ENCODE peak calls at places on chromosomes 3 and 15, in four cellular contexts. X is astrocyte, N is fibroblast of lung, B is H1. P is an unnamed sample.

GRCh38 chr3:188750625-188751024 is 421.1 kb upstream of the TPRG1 start:
- DNase-seq in B (no peak), X (no peak), N (no peak), P (no peak)

GRCh38 chr3:9820944-9821343 is 10.9 kb downstream of the TTLL3 start:
- DNase-seq in N (peak; percentile 40), B (no peak), X (no peak), P (no peak)

GRCh38 chr3:126259411-126260391 is 79.3 kb upstream of the ALDH1L1 start:
- DNase-seq in X (no peak), B (peak; percentile 76), N (peak; percentile 41), P (no peak)

GRCh38 chr15:90347666-90348065 is 4.4 kb upstream of the ZNF774 start:
- DNase-seq in X (no peak), N (no peak), B (no peak), P (no peak)

GRCh38 chr3:18445421-18446066 is 20.4 kb upstream of the SATB1 start:
- DNase-seq in N (no peak), X (no peak), B (no peak), P (no peak)

GRCh38 chr3:64229903-64230302 is 4.6 kb upstream of the PRICKLE2 start:
- DNase-seq in X (peak; percentile 74), B (no peak), N (no peak), P (no peak)

GRCh38 chr3:33577588-33577987 is 137.4 kb upstream of the UBP1 start:
- DNase-seq in B (no peak), X (no peak), N (no peak), P (no peak)

GRCh38 chr3:373193-373784 is 176.7 kb downstream of the CHL1 start:
- DNase-seq in X (no peak), B (no peak), N (no peak), P (peak; percentile 31)

GRCh38 chr15:99085413-99086326 is 19.2 kb upstream of the SYNM start:
- DNase-seq in B (no peak), X (peak; percentile 87), N (peak; percentile 74), P (peak; percentile 62)

GRCh38 chr3:37689645-37690356 is 171.9 kb upstream of the CTDSPL start:
- DNase-seq in N (no peak), B (no peak), X (no peak), P (no peak)

GRCh38 chr3:115725800-115726199 is 102.5 kb downstream of the GAP43 start:
- DNase-seq in B (no peak), X (no peak), N (no peak), P (no peak)

GRCh38 chr3:184751204-184751809 is 39.4 kb upstream of the MAGEF1 start:
- DNase-seq in N (no peak), X (no peak), B (no peak), P (no peak)

GRCh38 chr3:133413166-133414020 is 13.5 kb downstream of the BFSP2 start:
- DNase-seq in X (no peak), N (peak; percentile 61), B (no peak), P (peak; percentile 17)

GRCh38 chr3:119184808-119185690 is 11.7 kb downstream of the UPK1B start:
- DNase-seq in B (no peak), N (no peak), X (peak; percentile 92), P (no peak)

GRCh38 chr15:88152672-88153071 is 103.9 kb downstream of the NTRK3 start:
- DNase-seq in B (no peak), X (no peak), N (no peak), P (no peak)

GRCh38 chr3:120567370-120568197 is 28.6 kb upstream of the NDUFB4 start:
- DNase-seq in B (no peak), X (peak; percentile 65), N (peak; percentile 52), P (no peak)

GRCh38 chr3:78139166-78139565 is 1099.3 kb downstream of the ROBO2 start:
- DNase-seq in N (peak; percentile 59), X (peak; percentile 86), B (no peak), P (no peak)

GRCh38 chr3:53264718-53265117 is 8.9 kb upstream of the TKT start:
- DNase-seq in B (no peak), X (no peak), N (no peak), P (no peak)

GRCh38 chr3:53161820-53162671 is 1.0 kb downstream of the PRKCD start:
- DNase-seq in X (no peak), B (no peak), N (no peak), P (no peak)

GRCh38 chr3:49721861-49722781 is 1.6 kb downstream of the GMPPB start:
- DNase-seq in B (no peak), X (no peak), N (no peak), P (no peak)

GRCh38 chr3:49723631-49724551 is at the start of gene GMPPB:
- DNase-seq in N (peak; percentile 96), B (peak; percentile 97), X (peak; percentile 88), P (peak; percentile 97)

GRCh38 chr3:49724586-49724985 is 835 bp upstream of the GMPPB start:
- DNase-seq in X (no peak), N (no peak), B (peak; percentile 50), P (no peak)

GRCh38 chr3:49722896-49723295 is 855 bp downstream of the GMPPB start:
- DNase-seq in N (no peak), X (no peak), B (peak; percentile 41), P (no peak)

GRCh38 chr3:49723301-49723630 is 485 bp downstream of the GMPPB start:
- DNase-seq in B (no peak), N (peak; percentile 21), X (peak; percentile 29), P (peak; percentile 31)
- H3K36me3 ChIP-seq in B (peaks cover 20% of the 10 kb centered on the region), N (peaks cover 34% of the 10 kb centered on the region), X (peaks cover 13% of the 10 kb centered on the region), P (peaks cover 3% of the 10 kb centered on the region)

DNA sequence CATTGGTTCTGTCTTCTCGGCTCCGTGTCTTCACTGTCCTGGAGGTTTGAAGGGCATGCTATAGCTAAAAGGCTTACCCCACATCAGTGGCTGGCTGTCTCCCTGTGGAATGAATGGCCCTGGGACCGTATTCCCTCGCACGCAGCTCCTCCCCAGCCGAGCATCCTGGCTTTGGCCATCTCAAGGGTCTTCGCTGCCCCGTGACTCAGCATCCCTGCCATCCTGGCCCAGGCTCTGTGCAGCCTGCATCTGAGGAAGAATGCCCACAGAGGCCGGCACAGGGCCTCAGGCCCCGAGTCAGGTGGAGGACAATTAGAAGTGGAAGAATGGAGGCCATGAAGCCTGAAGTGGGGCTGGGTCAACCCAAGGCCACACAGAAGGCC is 11.0 kb downstream of the LOXL1 start:
- DNase-seq in N (no peak), X (no peak), B (no peak), P (no peak)
- H3K4me3 ChIP-seq in N (no peak overlapping the region), X (no peak overlapping the region), B (no peak overlapping the region), P (no peak overlapping the region)

GRCh38 chr15:45110256-45110820 is 3.6 kb downstream of the DUOX2 start:
- DNase-seq in B (no peak), X (no peak), N (no peak), P (no peak)

GRCh38 chr15:45102226-45102625 is 11.7 kb downstream of the DUOX2 start:
- DNase-seq in X (no peak), B (no peak), N (no peak), P (no peak)

GRCh38 chr15:45107941-45108630 is 5.9 kb downstream of the DUOX2 start:
- DNase-seq in N (no peak), X (no peak), B (no peak), P (no peak)

GRCh38 chr15:45105586-45105985 is 8.4 kb downstream of the DUOX2 start:
- DNase-seq in N (no peak), B (no peak), X (no peak), P (no peak)

DNA sequence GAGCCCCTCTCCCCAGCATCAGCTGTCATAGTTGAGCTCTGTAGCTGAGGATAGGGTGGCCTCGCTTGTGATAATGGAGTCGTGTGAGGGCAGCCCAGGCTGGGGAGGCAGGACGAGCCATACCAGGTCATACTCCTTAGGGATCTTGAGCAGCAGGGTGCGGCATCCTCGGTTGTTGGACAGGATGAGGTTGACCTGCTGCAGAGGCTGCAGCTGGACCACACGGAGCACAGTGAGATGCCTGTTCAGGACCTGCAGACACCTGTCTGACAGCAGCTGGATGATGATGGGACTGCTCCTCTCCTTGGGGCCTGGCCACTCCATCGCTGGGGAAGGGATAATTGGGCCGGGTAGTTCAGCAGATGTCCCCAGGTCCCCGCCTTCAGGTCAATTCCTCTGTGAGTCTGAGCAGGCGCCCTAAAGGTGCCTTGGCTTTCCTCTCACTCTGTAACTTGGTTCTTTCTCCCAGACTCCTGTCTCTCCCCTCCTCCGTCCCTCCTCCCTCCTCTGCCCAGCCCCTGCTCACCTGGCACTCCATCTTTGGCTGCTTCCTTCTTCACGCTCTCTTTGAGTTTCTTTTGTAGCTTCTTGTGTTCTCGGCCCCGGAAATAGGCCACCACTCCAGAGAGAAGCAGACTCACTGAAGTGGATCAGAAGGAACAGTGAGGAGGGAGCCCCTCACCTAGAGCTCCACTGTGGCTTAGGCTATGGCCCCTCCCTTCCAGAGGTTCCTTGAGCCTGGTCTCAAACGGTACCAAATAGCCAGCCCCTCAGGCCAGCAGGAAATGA is 7.8 kb downstream of the DUOX2 start:
- DNase-seq in N (no peak), X (no peak), B (no peak), P (no peak)
- H3K27me3 ChIP-seq in N (peaks cover 19% of the 10 kb centered on the region), X (peaks cover 32% of the 10 kb centered on the region), B (peaks cover 23% of the 10 kb centered on the region), P (no peaks in the 10 kb centered on the region)

DNA sequence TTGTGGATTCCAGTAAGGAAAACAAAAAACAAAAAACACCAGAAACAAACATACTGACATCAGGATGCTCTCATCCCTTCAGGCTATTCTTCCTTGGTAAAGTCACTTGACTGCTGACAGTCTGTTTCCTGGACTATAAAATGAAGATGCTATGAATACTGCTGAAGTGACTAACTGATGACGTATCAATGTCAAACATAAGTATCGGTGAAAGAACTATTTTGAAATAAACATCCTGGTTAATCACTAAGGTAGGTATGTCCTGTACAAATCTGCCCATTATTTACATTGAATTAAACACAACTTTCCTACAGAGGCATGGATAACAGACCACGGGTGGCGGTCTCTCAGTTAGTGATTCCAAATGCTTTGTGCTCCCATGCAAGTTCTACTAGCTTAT is 45.9 kb downstream of the CHAC1 start:
- DNase-seq in X (peak; percentile 71), B (no peak), N (peak; percentile 62), P (no peak)
- H3K36me3 ChIP-seq in X (peaks cover 32% of the 10 kb centered on the region), B (peaks cover 39% of the 10 kb centered on the region), N (peaks cover 4% of the 10 kb centered on the region), P (peaks cover 72% of the 10 kb centered on the region)

DNA sequence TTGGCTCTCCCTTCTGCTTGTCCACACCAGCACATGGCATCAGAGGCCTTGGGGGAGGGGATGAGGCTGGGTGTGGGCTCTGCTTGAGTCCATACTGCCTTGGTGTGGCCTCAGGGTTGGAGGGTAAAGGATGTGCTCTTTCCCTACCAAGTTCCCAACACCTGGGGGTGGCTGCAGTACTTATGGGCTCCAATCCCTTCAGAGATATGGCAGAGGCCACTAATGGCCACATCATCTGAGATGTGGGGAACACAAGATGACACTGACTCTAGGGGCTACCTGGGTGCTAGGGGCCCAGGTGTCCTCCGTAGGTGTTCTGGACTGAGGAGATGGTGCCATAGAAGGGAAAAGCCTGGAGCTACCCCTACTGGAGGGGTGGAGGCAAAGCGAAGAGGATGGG is 6.9 kb downstream of the CXCR6 start:
- DNase-seq in B (no peak), N (no peak), X (no peak), P (no peak)
- H3K4me3 ChIP-seq in B (no peak overlapping the region), N (no peak overlapping the region), X (no peak overlapping the region), P (no peak overlapping the region)